ENCODE peak calls at places on chromosomes 16 and 17, in five cellular contexts. One of them, this sample, is unnamed.

GRCh38 chr17:63002625-63003024 is 36.6 kb downstream of the TANC2 start:
- DNase-seq in tibial nerve: no peak
- DNase-seq in stomach: no peak
- DNase-seq in body of pancreas: no peak
- DNase-seq in spleen: no peak
- DNase-seq in this sample: no peak

GRCh38 chr17:6677158-6677831 is 25.7 kb downstream of the C17orf100 start:
- DNase-seq in spleen: no peak
- DNase-seq in tibial nerve: no peak
- DNase-seq in body of pancreas: no peak
- DNase-seq in stomach: peak; percentile 29
- DNase-seq in this sample: no peak

GRCh38 chr16:14505846-14506245 is 124.2 kb downstream of the PARN start:
- DNase-seq in spleen: no peak
- DNase-seq in stomach: no peak
- DNase-seq in tibial nerve: no peak
- DNase-seq in body of pancreas: no peak
- DNase-seq in this sample: no peak

GRCh38 chr17:64780096-64781012 is 118.2 kb upstream of the SMURF2 start:
- DNase-seq in stomach: peak; percentile 73
- DNase-seq in tibial nerve: no peak
- DNase-seq in body of pancreas: peak; percentile 59
- DNase-seq in spleen: peak; percentile 92
- DNase-seq in this sample: peak; percentile 84

GRCh38 chr17:19905514-19905913 is 37.8 kb upstream of the ULK2 start:
- DNase-seq in tibial nerve: no peak
- DNase-seq in body of pancreas: no peak
- DNase-seq in spleen: no peak
- DNase-seq in stomach: no peak
- DNase-seq in this sample: no peak

GRCh38 chr17:81030726-81031570 is 4.0 kb upstream of the BAIAP2 start:
- DNase-seq in stomach: no peak
- DNase-seq in spleen: peak; percentile 84
- DNase-seq in body of pancreas: no peak
- DNase-seq in tibial nerve: no peak
- DNase-seq in this sample: no peak

GRCh38 chr17:2551493-2551892 is 39.8 kb upstream of the METTL16 start:
- DNase-seq in body of pancreas: no peak
- DNase-seq in spleen: no peak
- DNase-seq in stomach: no peak
- DNase-seq in tibial nerve: no peak
- DNase-seq in this sample: no peak

GRCh38 chr17:15233022-15233805 is 31.9 kb downstream of the PMP22 start:
- DNase-seq in spleen: no peak
- DNase-seq in stomach: no peak
- DNase-seq in body of pancreas: no peak
- DNase-seq in tibial nerve: no peak
- DNase-seq in this sample: no peak

GRCh38 chr17:13599808-13600398 is 1.8 kb downstream of the HS3ST3A1 start:
- DNase-seq in body of pancreas: no peak
- DNase-seq in stomach: no peak
- DNase-seq in spleen: no peak
- DNase-seq in tibial nerve: no peak
- DNase-seq in this sample: no peak

GRCh38 chr17:9050801-9051401 is 29.6 kb downstream of the NTN1 start:
- DNase-seq in body of pancreas: no peak
- DNase-seq in stomach: no peak
- DNase-seq in spleen: no peak
- DNase-seq in tibial nerve: no peak
- DNase-seq in this sample: no peak

GRCh38 chr17:35765731-35766488 is 5.2 kb downstream of the C17orf50 start:
- DNase-seq in body of pancreas: no peak
- DNase-seq in spleen: no peak
- DNase-seq in stomach: no peak
- DNase-seq in tibial nerve: no peak
- DNase-seq in this sample: no peak

GRCh38 chr16:67283039-67283825 is 3.9 kb downstream of the PLEKHG4 start:
- DNase-seq in stomach: no peak
- DNase-seq in spleen: peak; percentile 10
- DNase-seq in body of pancreas: no peak
- DNase-seq in tibial nerve: no peak
- DNase-seq in this sample: no peak

GRCh38 chr17:6780886-6781285 is 4.9 kb downstream of the FBXO39 start:
- DNase-seq in body of pancreas: no peak
- DNase-seq in tibial nerve: no peak
- DNase-seq in stomach: no peak
- DNase-seq in spleen: no peak
- DNase-seq in this sample: no peak

GRCh38 chr17:44444735-44445105 is 55.3 kb upstream of the ITGA2B start:
- DNase-seq in stomach: no peak
- DNase-seq in body of pancreas: no peak
- DNase-seq in spleen: no peak
- DNase-seq in tibial nerve: no peak
- DNase-seq in this sample: no peak

GRCh38 chr17:21289902-21290571 is 5.5 kb downstream of the MAP2K3 start:
- DNase-seq in spleen: no peak
- DNase-seq in tibial nerve: no peak
- DNase-seq in stomach: no peak
- DNase-seq in body of pancreas: peak; percentile 48
- DNase-seq in this sample: no peak

GRCh38 chr17:77498875-77499698 is 358.3 kb downstream of the SEC14L1 start:
- DNase-seq in spleen: peak; percentile 62
- DNase-seq in body of pancreas: no peak
- DNase-seq in stomach: no peak
- DNase-seq in tibial nerve: no peak
- DNase-seq in this sample: no peak

GRCh38 chr16:30760577-30761426 is 1.1 kb downstream of the CFAP119 start:
- DNase-seq in spleen: no peak
- DNase-seq in tibial nerve: no peak
- DNase-seq in stomach: no peak
- DNase-seq in body of pancreas: no peak
- DNase-seq in this sample: no peak

GRCh38 chr16:50537533-50538290 is 10.5 kb upstream of the NKD1 start:
- DNase-seq in body of pancreas: no peak
- DNase-seq in stomach: peak; percentile 13
- DNase-seq in tibial nerve: no peak
- DNase-seq in spleen: peak; percentile 11
- DNase-seq in this sample: no peak

GRCh38 chr17:79530361-79531105 is 80.3 kb downstream of the RBFOX3 start:
- DNase-seq in tibial nerve: no peak
- DNase-seq in spleen: peak; percentile 56
- DNase-seq in body of pancreas: no peak
- DNase-seq in stomach: no peak
- DNase-seq in this sample: no peak

GRCh38 chr17:19533718-19534561 is at the start of gene SLC47A1:
- DNase-seq in stomach: no peak
- DNase-seq in spleen: peak; percentile 80
- DNase-seq in body of pancreas: no peak
- DNase-seq in tibial nerve: no peak
- DNase-seq in this sample: no peak

GRCh38 chr17:65121368-65121767 is 15.8 kb upstream of the RGS9 start:
- DNase-seq in spleen: no peak
- DNase-seq in tibial nerve: no peak
- DNase-seq in body of pancreas: no peak
- DNase-seq in stomach: no peak
- DNase-seq in this sample: no peak

GRCh38 chr16:82646504-82646903 is 19.7 kb downstream of the CDH13 start:
- DNase-seq in spleen: no peak
- DNase-seq in body of pancreas: no peak
- DNase-seq in tibial nerve: no peak
- DNase-seq in stomach: no peak
- DNase-seq in this sample: no peak

DNA sequence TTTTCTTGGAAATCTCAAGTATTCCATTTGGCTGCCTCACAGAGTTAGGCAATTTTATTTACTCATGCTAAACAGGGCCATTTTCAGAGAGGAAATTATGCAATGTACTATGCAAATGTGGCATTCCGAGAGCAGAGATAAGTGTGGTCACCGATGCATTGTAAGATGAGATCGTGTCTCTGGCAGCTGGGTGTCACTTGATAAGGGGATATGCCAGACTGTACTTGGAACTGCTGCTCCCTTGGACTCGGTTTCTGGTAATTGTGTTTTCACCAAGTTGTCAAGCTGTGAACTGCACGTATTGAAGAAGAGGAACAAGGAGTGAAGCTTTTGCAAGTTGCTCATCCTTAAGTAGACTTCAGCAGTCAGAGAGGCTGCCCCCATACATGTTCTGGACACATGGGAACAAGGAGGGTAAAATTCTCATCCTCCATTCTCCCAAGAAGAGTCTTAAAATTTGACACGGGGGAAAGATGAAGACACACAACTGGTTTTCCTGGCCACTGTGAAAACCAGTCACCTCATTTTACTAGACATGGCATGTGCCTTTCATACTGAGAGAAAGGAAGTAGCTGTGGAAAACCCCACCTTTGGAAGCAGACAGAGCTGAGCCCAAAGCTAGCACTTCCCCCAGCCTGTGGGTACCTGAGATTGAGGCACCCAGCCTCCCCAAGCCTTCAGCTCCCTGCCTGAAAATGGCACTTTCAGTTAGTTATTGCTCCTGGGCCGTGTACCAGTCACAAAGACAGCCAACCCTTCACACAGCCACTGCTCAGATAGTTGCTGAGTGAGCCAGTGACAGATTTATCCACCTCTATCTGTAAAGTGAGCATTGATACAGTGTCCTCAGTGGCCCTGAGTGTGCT is 150.7 kb downstream of the SOCS1 start:
- DNase-seq in stomach: no peak
- DNase-seq in tibial nerve: peak; percentile 51
- DNase-seq in body of pancreas: no peak
- DNase-seq in spleen: no peak
- DNase-seq in this sample: no peak
- TF ChIP-seq POLR2A in stomach: no peak
- TF ChIP-seq POLR2A in tibial nerve: no peak
- TF ChIP-seq POLR2A in body of pancreas: no peak
- TF ChIP-seq POLR2A in spleen: no peak
- TF ChIP-seq POLR2A in this sample: no peak

GRCh38 chr16:79869304-79870015 is 268.9 kb upstream of the MAF start:
- DNase-seq in body of pancreas: no peak
- DNase-seq in stomach: no peak
- DNase-seq in tibial nerve: no peak
- DNase-seq in spleen: no peak
- DNase-seq in this sample: no peak

GRCh38 chr16:79870016-79870886 is 269.7 kb upstream of the MAF start:
- DNase-seq in tibial nerve: no peak
- DNase-seq in body of pancreas: no peak
- DNase-seq in stomach: no peak
- DNase-seq in spleen: no peak
- DNase-seq in this sample: no peak

GRCh38 chr16:79873825-79874224 is 273.3 kb upstream of the MAF start:
- DNase-seq in body of pancreas: no peak
- DNase-seq in tibial nerve: no peak
- DNase-seq in stomach: no peak
- DNase-seq in spleen: no peak
- DNase-seq in this sample: no peak

GRCh38 chr16:79874391-79874790 is 273.9 kb upstream of the MAF start:
- DNase-seq in body of pancreas: no peak
- DNase-seq in stomach: no peak
- DNase-seq in tibial nerve: no peak
- DNase-seq in spleen: no peak
- DNase-seq in this sample: no peak

DNA sequence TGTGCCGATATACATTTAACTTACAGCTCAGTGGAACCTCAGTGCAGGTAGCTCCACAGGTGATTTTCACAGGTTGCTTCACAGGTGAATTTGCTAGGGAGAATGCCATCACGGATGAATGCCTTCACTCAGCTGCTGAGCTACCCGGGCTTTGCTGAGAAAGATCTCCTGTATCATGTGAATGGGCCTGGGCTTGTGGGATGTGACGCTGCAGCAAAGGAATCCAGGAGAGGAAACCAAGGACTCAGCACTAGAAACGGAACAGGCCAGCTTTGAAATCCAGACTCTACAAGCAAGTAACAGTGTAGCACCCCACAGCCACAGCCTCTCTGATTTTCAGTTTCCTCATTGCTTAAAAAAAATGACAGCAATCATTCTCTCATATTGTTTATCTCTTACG is 271.4 kb upstream of the MAF start:
- DNase-seq in tibial nerve: no peak
- DNase-seq in body of pancreas: no peak
- DNase-seq in stomach: no peak
- DNase-seq in spleen: no peak
- DNase-seq in this sample: no peak
- TF ChIP-seq CTCF in tibial nerve: no peak
- TF ChIP-seq CTCF in body of pancreas: no peak
- TF ChIP-seq CTCF in stomach: no peak
- TF ChIP-seq CTCF in spleen: no peak
- TF ChIP-seq CTCF in this sample: no peak

GRCh38 chr17:57640079-57640478 is 105.0 kb downstream of the CCDC182 start:
- DNase-seq in spleen: no peak
- DNase-seq in stomach: no peak
- DNase-seq in body of pancreas: no peak
- DNase-seq in tibial nerve: no peak
- DNase-seq in this sample: no peak

GRCh38 chr17:57644311-57644710 is 100.8 kb downstream of the CCDC182 start:
- DNase-seq in tibial nerve: no peak
- DNase-seq in spleen: no peak
- DNase-seq in body of pancreas: no peak
- DNase-seq in stomach: no peak
- DNase-seq in this sample: no peak

GRCh38 chr17:57643062-57643461 is 102.0 kb downstream of the CCDC182 start:
- DNase-seq in stomach: no peak
- DNase-seq in spleen: no peak
- DNase-seq in tibial nerve: no peak
- DNase-seq in body of pancreas: no peak
- DNase-seq in this sample: no peak

GRCh38 chr17:57639381-57639780 is 105.7 kb downstream of the CCDC182 start:
- DNase-seq in tibial nerve: no peak
- DNase-seq in spleen: peak; percentile 66
- DNase-seq in body of pancreas: no peak
- DNase-seq in stomach: no peak
- DNase-seq in this sample: no peak

GRCh38 chr17:57641761-57642160 is 103.3 kb downstream of the CCDC182 start:
- DNase-seq in stomach: no peak
- DNase-seq in body of pancreas: no peak
- DNase-seq in spleen: no peak
- DNase-seq in tibial nerve: no peak
- DNase-seq in this sample: no peak
- H3K36me3 ChIP-seq in stomach: peaks cover 13% of the 10 kb centered on the region
- H3K36me3 ChIP-seq in body of pancreas: no peaks in the 10 kb centered on the region
- H3K36me3 ChIP-seq in spleen: peaks cover 25% of the 10 kb centered on the region
- H3K36me3 ChIP-seq in tibial nerve: no peaks in the 10 kb centered on the region
- H3K36me3 ChIP-seq in this sample: no peaks in the 10 kb centered on the region

GRCh38 chr17:16351831-16352230 is 1.4 kb downstream of the CENPV start:
- DNase-seq in stomach: no peak
- DNase-seq in tibial nerve: no peak
- DNase-seq in body of pancreas: no peak
- DNase-seq in spleen: no peak
- DNase-seq in this sample: no peak

GRCh38 chr17:16353702-16354174 is 469 bp upstream of the CENPV start:
- DNase-seq in body of pancreas: no peak
- DNase-seq in stomach: no peak
- DNase-seq in tibial nerve: no peak
- DNase-seq in spleen: no peak
- DNase-seq in this sample: no peak

GRCh38 chr17:16352303-16352837 is 899 bp downstream of the CENPV start:
- DNase-seq in tibial nerve: no peak
- DNase-seq in stomach: peak; percentile 48
- DNase-seq in body of pancreas: peak; percentile 43
- DNase-seq in spleen: peak; percentile 77
- DNase-seq in this sample: no peak

GRCh38 chr17:16354585-16354984 is 1.3 kb upstream of the CENPV start:
- DNase-seq in body of pancreas: no peak
- DNase-seq in stomach: no peak
- DNase-seq in spleen: no peak
- DNase-seq in tibial nerve: no peak
- DNase-seq in this sample: no peak

GRCh38 chr17:16352838-16353701 is at the start of gene CENPV:
- DNase-seq in body of pancreas: peak; percentile 47
- DNase-seq in spleen: peak; percentile 89
- DNase-seq in tibial nerve: peak; percentile 28
- DNase-seq in stomach: peak; percentile 64
- DNase-seq in this sample: no peak
- TF ChIP-seq POLR2A in body of pancreas: peak; percentile 15
- TF ChIP-seq POLR2A in spleen: no peak
- TF ChIP-seq POLR2A in tibial nerve: no peak
- TF ChIP-seq POLR2A in stomach: no peak
- TF ChIP-seq POLR2A in this sample: no peak